ENCODE peak calls at places on chromosome 7, in seven cellular contexts. N, F, G, C, I, R and T are unnamed samples.

GRCh38 chr7:45072131-45073030 is 16.4 kb downstream of the NACAD start:
- DNase-seq in R (no peak), I (no peak), N (no peak), C (no peak), G (no peak), F (no peak), T (no peak)

GRCh38 chr7:123624527-123625183 is 23.0 kb downstream of the ASB15 start:
- DNase-seq in I (no peak), N (peak), C (no peak), F (peak), R (peak), G (peak), T (no peak)

GRCh38 chr7:105199372-105199771 is 185.4 kb downstream of the KMT2E start:
- DNase-seq in C (no peak), F (no peak), R (no peak), N (no peak), G (no peak), I (no peak), T (no peak)

GRCh38 chr7:155558961-155559360 is 12.6 kb upstream of the CNPY1 start:
- DNase-seq in R (no peak), N (no peak), I (peak), F (no peak), C (no peak), G (no peak), T (no peak)

GRCh38 chr7:12244129-12244528 is 33.0 kb downstream of the TMEM106B start:
- DNase-seq in G (no peak), F (no peak), N (no peak), R (no peak), I (no peak), C (no peak), T (no peak)

GRCh38 chr7:154553711-154554265 is 449.1 kb downstream of the PAXIP1 start:
- DNase-seq in C (no peak), F (no peak), G (peak), I (no peak), R (no peak), N (no peak), T (no peak)

GRCh38 chr7:229184-229964 is 37.0 kb downstream of the FAM20C start:
- DNase-seq in N (peak), F (no peak), I (no peak), G (no peak), C (peak), R (peak), T (no peak)

GRCh38 chr7:18290223-18290622 is 205.3 kb upstream of the HDAC9 start:
- DNase-seq in C (no peak), I (no peak), G (no peak), N (no peak), R (no peak), F (no peak), T (no peak)

GRCh38 chr7:134771889-134772288 is 7.5 kb upstream of the CALD1 start:
- DNase-seq in I (no peak), N (no peak), C (no peak), R (no peak), F (no peak), G (no peak), T (no peak)

GRCh38 chr7:157228864-157229422 is 90.2 kb downstream of the UBE3C start:
- DNase-seq in F (peak), C (no peak), N (no peak), I (no peak), G (peak), R (no peak), T (no peak)

GRCh38 chr7:124728610-124729009 is 37.0 kb downstream of the GPR37 start:
- DNase-seq in R (no peak), I (no peak), C (no peak), G (no peak), F (no peak), N (no peak), T (no peak)

GRCh38 chr7:7424151-7424873 is 111.4 kb downstream of the COL28A1 start:
- DNase-seq in C (no peak), I (no peak), G (peak), R (peak), N (peak), F (peak), T (peak)

GRCh38 chr7:29806793-29807178 is 478 bp downstream of the WIPF3 start:
- DNase-seq in R (no peak), C (no peak), I (no peak), N (no peak), F (no peak), G (no peak), T (no peak)

GRCh38 chr7:50679218-50680007 is 103.3 kb downstream of the GRB10 start:
- DNase-seq in F (peak), N (no peak), R (no peak), C (no peak), I (no peak), G (peak), T (no peak)

GRCh38 chr7:131166066-131166465 is 161.6 kb upstream of the MKLN1 start:
- DNase-seq in I (no peak), G (no peak), N (no peak), R (no peak), F (no peak), C (no peak), T (no peak)

GRCh38 chr7:131164900-131165254 is 162.8 kb upstream of the MKLN1 start:
- DNase-seq in C (no peak), G (no peak), N (no peak), F (no peak), R (no peak), I (no peak), T (no peak)

GRCh38 chr7:131161103-131161502 is 166.6 kb upstream of the MKLN1 start:
- DNase-seq in I (no peak), F (no peak), R (no peak), N (no peak), G (no peak), C (no peak), T (no peak)

GRCh38 chr7:131159961-131160361 is 167.7 kb upstream of the MKLN1 start:
- DNase-seq in C (peak), I (no peak), R (no peak), F (no peak), G (no peak), N (no peak), T (no peak)

GRCh38 chr7:131164025-131164899 is 163.4 kb upstream of the MKLN1 start:
- DNase-seq in I (no peak), R (no peak), G (no peak), F (no peak), C (no peak), N (no peak), T (no peak)
- TF ChIP-seq CTCF in I (no peak), R (no peak), G (no peak), F (no peak), C (no peak), N (no peak), T (no peak)

DNA sequence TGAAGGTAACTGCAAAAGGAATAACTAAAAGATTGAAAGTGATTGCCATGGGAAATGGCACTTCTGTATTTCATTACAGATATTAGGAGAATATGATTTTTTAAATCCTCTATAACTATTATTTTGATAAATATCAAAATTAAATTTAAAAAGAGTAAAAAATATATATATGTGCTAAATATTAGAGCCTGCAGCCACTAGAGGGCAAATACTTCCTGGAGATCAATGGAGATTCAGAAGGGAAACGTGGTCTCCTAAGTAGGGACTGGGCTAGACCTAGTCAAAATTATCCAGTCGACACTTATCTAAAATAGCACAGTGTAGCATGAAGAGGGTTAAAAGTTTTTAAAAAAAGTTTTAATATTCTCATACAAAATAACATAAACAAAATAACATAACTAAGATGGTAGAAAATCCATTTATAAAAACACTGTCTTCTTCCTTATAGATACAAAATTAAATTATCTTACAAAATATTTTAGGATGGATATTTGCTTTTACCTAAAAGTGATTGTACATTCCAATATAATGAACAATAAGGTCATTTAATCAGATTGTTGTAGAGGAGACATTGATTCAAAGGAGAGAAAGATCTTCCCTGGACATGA is 434.3 kb downstream of the MDFIC start:
- DNase-seq in C (no peak), I (no peak), N (no peak), G (peak), F (peak), R (peak), T (no peak)
- TF ChIP-seq CTCF in C (peak), I (peak), N (peak), G (peak), F (peak), R (no peak), T (peak)

GRCh38 chr7:129644634-129645230 is 33.2 kb downstream of the NRF1 start:
- DNase-seq in G (peak), I (no peak), C (peak), F (peak), R (no peak), N (no peak), T (no peak)
- TF ChIP-seq CTCF in G (peak), I (peak), C (peak), F (peak), R (peak), N (peak), T (peak)

GRCh38 chr7:152112829-152113228 is 87.4 kb downstream of the GALNT11 start:
- DNase-seq in C (no peak), G (no peak), F (no peak), I (no peak), R (no peak), N (no peak), T (no peak)

GRCh38 chr7:152106990-152107389 is 81.5 kb downstream of the GALNT11 start:
- DNase-seq in R (no peak), F (no peak), G (no peak), I (no peak), C (no peak), N (no peak), T (no peak)

GRCh38 chr7:152105205-152105604 is 79.7 kb downstream of the GALNT11 start:
- DNase-seq in N (no peak), C (no peak), G (no peak), I (no peak), R (no peak), F (no peak), T (no peak)

GRCh38 chr7:152107945-152108344 is 82.5 kb downstream of the GALNT11 start:
- DNase-seq in C (no peak), N (no peak), G (no peak), R (no peak), I (no peak), F (no peak), T (no peak)

DNA sequence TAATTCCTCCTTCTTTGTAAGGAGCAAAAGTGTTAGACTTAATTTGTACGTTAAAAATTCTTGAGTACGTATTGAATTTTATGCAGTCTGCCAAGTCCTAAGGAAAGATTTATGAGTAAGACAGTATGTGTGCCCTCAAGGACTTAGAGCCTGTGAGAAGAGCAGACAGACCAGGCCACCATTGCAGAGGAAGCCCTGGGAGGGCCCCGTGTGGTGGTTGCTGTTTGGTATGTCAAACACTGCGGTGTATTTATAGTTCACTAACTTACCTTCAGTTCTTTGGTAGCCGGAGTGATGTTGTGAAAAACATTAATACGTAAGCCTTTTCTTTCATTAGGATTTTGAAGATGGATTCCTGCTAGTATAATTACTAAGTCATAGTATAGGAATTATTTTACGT is 82.9 kb downstream of the GALNT11 start:
- DNase-seq in G (no peak), C (no peak), N (no peak), R (no peak), F (no peak), I (no peak), T (no peak)
- TF ChIP-seq CTCF in G (no peak), C (no peak), N (peak), R (no peak), F (no peak), I (no peak), T (no peak)